ENCODE peak calls at places on chromosomes 5 and 9, in eight cellular contexts. X is sigmoid colon, V is HCT116, Q is stomach, A is transverse colon, P is upper lobe of left lung, N is GM12878, T is spleen. Y is an unnamed sample.

GRCh38 chr5:81789033-81789432 is 38.1 kb upstream of the SSBP2 start:
- DNase-seq in P (peak; percentile 36), T (no peak), A (no peak), X (no peak), N (no peak), V (no peak), Q (no peak), Y (no peak)

GRCh38 chr5:40071870-40072269 is 607.8 kb upstream of the PTGER4 start:
- DNase-seq in V (no peak), P (no peak), T (no peak), N (no peak), Q (no peak), A (no peak), X (no peak), Y (no peak)

GRCh38 chr5:50905996-50906395 is 239.6 kb downstream of the PARP8 start:
- DNase-seq in T (no peak), N (no peak), V (no peak), Q (no peak), A (no peak), X (no peak), P (no peak), Y (no peak)

GRCh38 chr9:127588740-127589506 is 23.2 kb upstream of the STXBP1 start:
- DNase-seq in A (no peak), T (no peak), V (no peak), X (no peak), Q (no peak), P (no peak), N (no peak), Y (no peak)

GRCh38 chr5:172860520-172861443 is 26.7 kb downstream of the ERGIC1 start:
- DNase-seq in X (peak; percentile 97), A (peak; percentile 62), V (no peak), N (no peak), Q (peak; percentile 91), T (peak; percentile 86), P (peak; percentile 87), Y (peak; percentile 98)

GRCh38 chr9:94867281-94867841 is 140.9 kb downstream of the AOPEP start:
- DNase-seq in P (peak; percentile 89), T (no peak), N (no peak), X (peak; percentile 86), A (peak; percentile 63), Q (peak; percentile 83), V (peak; percentile 45), Y (no peak)

GRCh38 chr5:139633295-139634027 is 14.7 kb upstream of the CXXC5 start:
- DNase-seq in P (peak; percentile 78), T (peak; percentile 90), A (peak; percentile 77), V (no peak), Q (peak; percentile 71), N (no peak), X (peak; percentile 85), Y (peak; percentile 92)

GRCh38 chr5:122653087-122654017 is 121.5 kb upstream of the SNX2 start:
- DNase-seq in Q (no peak), P (no peak), A (no peak), N (no peak), T (no peak), X (no peak), V (no peak), Y (no peak)

GRCh38 chr5:39519566-39520231 is 94.9 kb upstream of the DAB2 start:
- DNase-seq in N (no peak), Q (no peak), V (no peak), A (no peak), P (no peak), T (no peak), X (no peak), Y (no peak)

GRCh38 chr9:77163889-77164288 is 13.4 kb upstream of the VPS13A start:
- DNase-seq in P (no peak), V (no peak), T (no peak), X (no peak), A (no peak), N (no peak), Q (no peak), Y (no peak)

GRCh38 chr9:85269811-85270210 is 471.9 kb downstream of the AGTPBP1 start:
- DNase-seq in Q (no peak), P (no peak), A (no peak), N (no peak), X (no peak), T (no peak), V (no peak), Y (no peak)

GRCh38 chr9:75612754-75613153 is 277.7 kb upstream of the PCSK5 start:
- DNase-seq in N (no peak), V (no peak), A (no peak), Q (no peak), X (no peak), T (no peak), P (no peak), Y (no peak)

GRCh38 chr9:87443006-87443405 is 54.7 kb upstream of the DAPK1 start:
- DNase-seq in N (no peak), A (no peak), X (no peak), V (no peak), Q (no peak), P (no peak), T (no peak), Y (no peak)

GRCh38 chr9:68678430-68678829 is 26.6 kb upstream of the PIP5K1B start:
- DNase-seq in X (no peak), A (peak; percentile 10), V (peak; percentile 29), Q (no peak), N (no peak), P (no peak), T (no peak), Y (no peak)

GRCh38 chr9:120921751-120922181 is 4.8 kb downstream of the TRAF1 start:
- DNase-seq in N (no peak), T (no peak), P (no peak), A (no peak), V (no peak), X (no peak), Q (no peak), Y (no peak)

GRCh38 chr9:23769307-23769935 is 56.6 kb downstream of the ELAVL2 start:
- DNase-seq in V (no peak), A (peak; percentile 11), Q (no peak), P (no peak), X (no peak), N (no peak), T (no peak), Y (no peak)

GRCh38 chr9:5621327-5621726 is 7.6 kb upstream of the RIC1 start:
- DNase-seq in T (no peak), P (no peak), Q (no peak), V (peak; percentile 63), X (no peak), A (no peak), N (no peak), Y (no peak)

GRCh38 chr9:13588151-13589043 is 308.9 kb upstream of the MPDZ start:
- DNase-seq in N (no peak), T (no peak), X (no peak), V (no peak), Q (no peak), A (no peak), P (no peak), Y (no peak)

GRCh38 chr9:129441852-129442251 is 179.0 kb downstream of the C9orf50 start:
- DNase-seq in N (no peak), T (no peak), A (peak; percentile 43), X (no peak), Q (no peak), V (no peak), P (no peak), Y (no peak)

GRCh38 chr5:37738057-37738691 is 101.7 kb downstream of the GDNF start:
- DNase-seq in A (no peak), N (peak; percentile 62), V (peak; percentile 59), Q (no peak), P (no peak), T (no peak), X (no peak), Y (no peak)

GRCh38 chr9:114889802-114890224 is 40.6 kb downstream of the TNFSF8 start:
- DNase-seq in Q (peak; percentile 66), P (peak; percentile 80), T (peak; percentile 88), N (no peak), X (no peak), A (no peak), V (no peak), Y (peak; percentile 84)
- TF ChIP-seq POLR2AphosphoS5 in Q (no peak), P (no peak), T (no peak), N (no peak), X (no peak), A (no peak), V (no peak), Y (no peak)

DNA sequence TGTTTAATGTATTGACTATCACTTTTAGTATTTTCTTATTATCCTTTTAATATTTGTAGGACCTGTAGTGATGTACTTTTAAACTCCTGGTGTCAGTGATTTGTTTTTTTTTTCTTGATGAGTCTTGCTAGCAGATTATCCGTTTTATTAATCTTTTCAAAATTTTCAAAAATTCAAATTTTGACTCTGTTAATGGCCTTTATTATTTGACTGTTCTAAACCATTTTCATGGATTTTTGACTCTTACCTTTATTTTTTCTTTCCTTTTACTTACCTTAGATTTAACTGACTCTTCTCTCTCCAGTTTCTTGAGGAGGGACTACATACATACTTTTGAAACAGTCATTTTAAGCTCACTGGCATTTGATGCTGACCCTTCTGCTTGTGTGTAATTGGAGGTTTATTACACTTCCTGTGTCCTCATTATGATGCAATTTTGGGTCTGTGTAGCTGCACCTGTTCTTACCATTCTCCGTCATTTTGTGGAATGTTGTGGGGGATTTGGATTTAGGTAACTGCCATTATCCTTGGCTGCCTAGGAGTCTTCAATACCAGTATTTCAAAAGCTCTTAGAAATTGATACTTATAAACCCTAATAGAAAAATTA is 32.0 kb upstream of the EXOC3 start:
- DNase-seq in X (no peak), T (no peak), P (no peak), Q (no peak), A (no peak), N (no peak), V (no peak), Y (no peak)
- TF ChIP-seq POLR2A in X (no peak), T (no peak), P (no peak), Q (no peak), A (no peak), N (no peak), V (no peak), Y (no peak)

DNA sequence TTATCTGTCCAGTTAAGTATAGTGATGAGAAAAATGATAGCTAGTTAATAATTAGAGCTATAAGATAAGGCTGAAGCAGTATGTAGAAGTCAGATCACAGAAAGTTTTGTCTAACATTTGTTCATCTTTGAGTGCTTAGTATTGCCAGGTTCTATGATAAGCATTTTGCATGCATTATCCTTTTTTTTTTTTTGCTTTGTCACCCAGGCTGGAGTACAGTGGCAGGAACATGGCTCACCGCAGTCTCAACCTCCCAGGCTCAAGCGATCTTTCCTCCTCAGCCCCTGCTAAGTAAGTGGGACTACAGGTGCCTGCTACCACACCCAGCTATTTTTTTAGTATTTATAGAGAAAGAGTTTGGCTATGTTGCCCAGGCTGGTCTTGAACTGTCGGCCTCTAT is 17.5 kb downstream of the BAAT start:
- DNase-seq in X (no peak), N (no peak), A (no peak), T (no peak), P (no peak), V (no peak), Q (no peak), Y (no peak)
- H3K4me3 ChIP-seq in X (no peak overlapping the region), N (no peak overlapping the region), A (no peak overlapping the region), T (no peak overlapping the region), P (no peak overlapping the region), V (no peak overlapping the region), Q (no peak overlapping the region), Y (no peak overlapping the region)

DNA sequence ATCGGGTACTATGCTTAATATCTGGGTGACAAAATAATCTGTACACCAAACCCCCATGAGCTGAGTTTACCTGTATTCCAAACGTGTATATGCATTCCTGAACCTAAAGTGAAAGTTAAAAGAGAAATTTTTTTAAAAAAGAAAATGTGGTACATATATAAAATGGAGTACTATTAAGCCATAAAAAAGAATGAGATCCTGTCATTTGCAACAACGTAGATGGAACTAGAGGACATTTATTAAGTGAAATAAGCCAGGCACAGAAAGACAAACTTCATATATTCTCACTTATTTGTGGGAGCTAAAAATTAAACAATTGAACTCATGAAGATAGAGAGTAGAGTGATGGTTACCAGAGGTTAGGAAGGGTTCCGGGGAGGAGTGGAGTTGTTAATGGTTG is 44.8 kb downstream of the NDUFAF2 start:
- DNase-seq in T (no peak), A (no peak), P (no peak), Q (no peak), N (no peak), X (no peak), V (no peak), Y (no peak)
- TF ChIP-seq POLR2AphosphoS5 in T (no peak), A (no peak), P (no peak), Q (no peak), N (no peak), X (no peak), V (no peak), Y (no peak)

Y was measured in esophagus muscularis mucosa.